ENCODE peak calls at places on chromosome 14, in four cellular contexts. One of them, this sample, is unnamed.
A peak's percentile ranks its signal among the peaks of the same experiment; 100 is the strongest.

GRCh38 chr14:103869406-103870143 is 22.2 kb upstream of the PPP1R13B start:
- DNase-seq in dorsolateral prefrontal cortex: no peak
- DNase-seq in OCI-LY7: no peak
- DNase-seq in cardiac fibroblast: no peak
- DNase-seq in this sample: no peak

GRCh38 chr14:95679995-95680735 is 6.1 kb upstream of the TCL1B start:
- DNase-seq in OCI-LY7: peak; percentile 58
- DNase-seq in cardiac fibroblast: no peak
- DNase-seq in dorsolateral prefrontal cortex: no peak
- DNase-seq in this sample: peak; percentile 14

GRCh38 chr14:59570122-59570521 is 6.5 kb downstream of the CCDC175 start:
- DNase-seq in cardiac fibroblast: peak; percentile 16
- DNase-seq in OCI-LY7: no peak
- DNase-seq in dorsolateral prefrontal cortex: no peak
- DNase-seq in this sample: no peak

GRCh38 chr14:20179218-20179617 is 11.5 kb upstream of the OR11G2 start:
- DNase-seq in dorsolateral prefrontal cortex: no peak
- DNase-seq in cardiac fibroblast: no peak
- DNase-seq in OCI-LY7: no peak
- DNase-seq in this sample: no peak

GRCh38 chr14:96165493-96166474 is 38.9 kb upstream of the BDKRB2 start:
- DNase-seq in dorsolateral prefrontal cortex: no peak
- DNase-seq in cardiac fibroblast: no peak
- DNase-seq in OCI-LY7: no peak
- DNase-seq in this sample: no peak

GRCh38 chr14:52013984-52014600 is 24.7 kb downstream of the RTRAF start:
- DNase-seq in OCI-LY7: peak; percentile 15
- DNase-seq in dorsolateral prefrontal cortex: no peak
- DNase-seq in cardiac fibroblast: no peak
- DNase-seq in this sample: no peak

GRCh38 chr14:96627386-96627785 is 125.2 kb downstream of the PAPOLA start:
- DNase-seq in OCI-LY7: no peak
- DNase-seq in dorsolateral prefrontal cortex: no peak
- DNase-seq in cardiac fibroblast: no peak
- DNase-seq in this sample: no peak

GRCh38 chr14:52895000-52895399 is 55.9 kb downstream of the FERMT2 start:
- DNase-seq in dorsolateral prefrontal cortex: no peak
- DNase-seq in OCI-LY7: no peak
- DNase-seq in cardiac fibroblast: no peak
- DNase-seq in this sample: no peak

GRCh38 chr14:70422538-70422937 is 5.6 kb upstream of the SYNJ2BP start:
- DNase-seq in OCI-LY7: no peak
- DNase-seq in cardiac fibroblast: no peak
- DNase-seq in dorsolateral prefrontal cortex: no peak
- DNase-seq in this sample: no peak

GRCh38 chr14:66623838-66624237 is 115.9 kb downstream of the GPHN start:
- DNase-seq in OCI-LY7: no peak
- DNase-seq in cardiac fibroblast: no peak
- DNase-seq in dorsolateral prefrontal cortex: no peak
- DNase-seq in this sample: no peak

GRCh38 chr14:81453166-81453766 is 53.1 kb upstream of the STON2 start:
- DNase-seq in OCI-LY7: peak; percentile 66
- DNase-seq in dorsolateral prefrontal cortex: peak; percentile 35
- DNase-seq in cardiac fibroblast: peak; percentile 70
- DNase-seq in this sample: peak; percentile 67

GRCh38 chr14:21070083-21070609 is at the start of gene ARHGEF40:
- DNase-seq in OCI-LY7: peak; percentile 36
- DNase-seq in cardiac fibroblast: peak; percentile 54
- DNase-seq in dorsolateral prefrontal cortex: peak; percentile 54
- DNase-seq in this sample: peak; percentile 71

GRCh38 chr14:58947816-58948440 is 240.5 kb upstream of the DAAM1 start:
- DNase-seq in cardiac fibroblast: peak; percentile 9
- DNase-seq in dorsolateral prefrontal cortex: no peak
- DNase-seq in OCI-LY7: no peak
- DNase-seq in this sample: no peak

GRCh38 chr14:101350710-101351109 is 210.6 kb upstream of the DIO3 start:
- DNase-seq in dorsolateral prefrontal cortex: no peak
- DNase-seq in OCI-LY7: no peak
- DNase-seq in cardiac fibroblast: no peak
- DNase-seq in this sample: no peak

GRCh38 chr14:81829447-81829846 is 295.8 kb upstream of the SEL1L start:
- DNase-seq in dorsolateral prefrontal cortex: no peak
- DNase-seq in OCI-LY7: no peak
- DNase-seq in cardiac fibroblast: no peak
- DNase-seq in this sample: no peak

GRCh38 chr14:104979758-104980591 is 1.8 kb upstream of the AHNAK2 start:
- DNase-seq in OCI-LY7: no peak
- DNase-seq in dorsolateral prefrontal cortex: no peak
- DNase-seq in cardiac fibroblast: peak; percentile 60
- DNase-seq in this sample: peak; percentile 90

GRCh38 chr14:30621354-30621953 is 665 bp upstream of the SCFD1 start:
- DNase-seq in dorsolateral prefrontal cortex: no peak
- DNase-seq in cardiac fibroblast: peak; percentile 33
- DNase-seq in OCI-LY7: peak; percentile 8
- DNase-seq in this sample: peak; percentile 12

GRCh38 chr14:90518941-90519256 is 122.1 kb downstream of the CALM1 start:
- DNase-seq in dorsolateral prefrontal cortex: no peak
- DNase-seq in cardiac fibroblast: peak; percentile 42
- DNase-seq in OCI-LY7: peak; percentile 49
- DNase-seq in this sample: peak; percentile 31

GRCh38 chr14:36241183-36241582 is 64.7 kb upstream of the PTCSC3 start:
- DNase-seq in dorsolateral prefrontal cortex: no peak
- DNase-seq in cardiac fibroblast: peak; percentile 5
- DNase-seq in OCI-LY7: no peak
- DNase-seq in this sample: no peak

GRCh38 chr14:35341454-35342159 is 49.4 kb downstream of the PSMA6 start:
- DNase-seq in cardiac fibroblast: peak; percentile 99
- DNase-seq in OCI-LY7: no peak
- DNase-seq in dorsolateral prefrontal cortex: peak; percentile 93
- DNase-seq in this sample: peak; percentile 100

GRCh38 chr14:50501642-50502041 is 30.7 kb downstream of the MAP4K5 start:
- DNase-seq in OCI-LY7: no peak
- DNase-seq in dorsolateral prefrontal cortex: no peak
- DNase-seq in cardiac fibroblast: peak; percentile 51
- DNase-seq in this sample: no peak

GRCh38 chr14:69241577-69241976 is 18.4 kb upstream of the GALNT16 start:
- DNase-seq in dorsolateral prefrontal cortex: no peak
- DNase-seq in cardiac fibroblast: no peak
- DNase-seq in OCI-LY7: no peak
- DNase-seq in this sample: no peak

GRCh38 chr14:39873793-39874192 is 441.6 kb upstream of the FBXO33 start:
- DNase-seq in cardiac fibroblast: no peak
- DNase-seq in OCI-LY7: no peak
- DNase-seq in dorsolateral prefrontal cortex: no peak
- DNase-seq in this sample: no peak

GRCh38 chr14:39880106-39880695 is 448.0 kb upstream of the FBXO33 start:
- DNase-seq in dorsolateral prefrontal cortex: no peak
- DNase-seq in cardiac fibroblast: no peak
- DNase-seq in OCI-LY7: no peak
- DNase-seq in this sample: no peak

GRCh38 chr14:39880965-39881364 is 448.7 kb upstream of the FBXO33 start:
- DNase-seq in dorsolateral prefrontal cortex: no peak
- DNase-seq in OCI-LY7: no peak
- DNase-seq in cardiac fibroblast: no peak
- DNase-seq in this sample: no peak

GRCh38 chr14:39875028-39875427 is 442.8 kb upstream of the FBXO33 start:
- DNase-seq in OCI-LY7: no peak
- DNase-seq in cardiac fibroblast: no peak
- DNase-seq in dorsolateral prefrontal cortex: no peak
- DNase-seq in this sample: no peak

DNA sequence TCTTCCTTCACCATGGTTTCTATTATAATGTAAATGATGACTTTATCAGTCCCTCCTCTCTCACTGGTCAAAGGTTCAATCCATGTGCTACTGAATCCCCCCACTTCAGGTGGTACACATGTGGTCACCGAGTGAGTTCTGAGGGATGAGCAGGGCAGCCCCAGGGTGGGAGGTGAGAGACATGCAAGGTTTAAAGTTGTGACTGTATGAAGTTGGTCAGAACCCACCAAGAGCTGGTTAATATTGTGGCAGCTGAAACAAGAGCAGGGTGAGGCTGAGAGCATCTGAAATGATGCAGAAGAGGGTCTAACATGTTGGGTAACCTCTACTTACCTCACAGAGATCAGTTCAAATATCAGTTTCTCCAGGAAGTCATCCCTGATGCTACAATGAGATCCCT is 444.7 kb upstream of the FBXO33 start:
- DNase-seq in OCI-LY7: no peak
- DNase-seq in cardiac fibroblast: no peak
- DNase-seq in dorsolateral prefrontal cortex: no peak
- DNase-seq in this sample: no peak
- H3K4me3 ChIP-seq in OCI-LY7: no peak overlapping the region
- H3K4me3 ChIP-seq in cardiac fibroblast: no peak overlapping the region
- H3K4me3 ChIP-seq in dorsolateral prefrontal cortex: no peak overlapping the region
- H3K4me3 ChIP-seq in this sample: no peak overlapping the region

GRCh38 chr14:88191605-88192004 is 131.5 kb downstream of the KCNK10 start:
- DNase-seq in OCI-LY7: no peak
- DNase-seq in cardiac fibroblast: no peak
- DNase-seq in dorsolateral prefrontal cortex: no peak
- DNase-seq in this sample: no peak

GRCh38 chr14:88184956-88185355 is 138.1 kb downstream of the KCNK10 start:
- DNase-seq in cardiac fibroblast: no peak
- DNase-seq in OCI-LY7: no peak
- DNase-seq in dorsolateral prefrontal cortex: no peak
- DNase-seq in this sample: no peak

GRCh38 chr14:88189840-88190191 is 133.3 kb downstream of the KCNK10 start:
- DNase-seq in dorsolateral prefrontal cortex: no peak
- DNase-seq in OCI-LY7: no peak
- DNase-seq in cardiac fibroblast: no peak
- DNase-seq in this sample: no peak

GRCh38 chr14:88185843-88186242 is 137.2 kb downstream of the KCNK10 start:
- DNase-seq in cardiac fibroblast: no peak
- DNase-seq in dorsolateral prefrontal cortex: no peak
- DNase-seq in OCI-LY7: no peak
- DNase-seq in this sample: no peak

GRCh38 chr14:88189040-88189839 is 133.8 kb downstream of the KCNK10 start:
- DNase-seq in OCI-LY7: peak; percentile 73
- DNase-seq in cardiac fibroblast: peak; percentile 93
- DNase-seq in dorsolateral prefrontal cortex: no peak
- DNase-seq in this sample: peak; percentile 80
- H3K4me3 ChIP-seq in OCI-LY7: peak overlapping the region; percentile 40
- H3K4me3 ChIP-seq in cardiac fibroblast: peak overlapping the region; percentile 12
- H3K4me3 ChIP-seq in dorsolateral prefrontal cortex: no peak overlapping the region
- H3K4me3 ChIP-seq in this sample: no peak overlapping the region

DNA sequence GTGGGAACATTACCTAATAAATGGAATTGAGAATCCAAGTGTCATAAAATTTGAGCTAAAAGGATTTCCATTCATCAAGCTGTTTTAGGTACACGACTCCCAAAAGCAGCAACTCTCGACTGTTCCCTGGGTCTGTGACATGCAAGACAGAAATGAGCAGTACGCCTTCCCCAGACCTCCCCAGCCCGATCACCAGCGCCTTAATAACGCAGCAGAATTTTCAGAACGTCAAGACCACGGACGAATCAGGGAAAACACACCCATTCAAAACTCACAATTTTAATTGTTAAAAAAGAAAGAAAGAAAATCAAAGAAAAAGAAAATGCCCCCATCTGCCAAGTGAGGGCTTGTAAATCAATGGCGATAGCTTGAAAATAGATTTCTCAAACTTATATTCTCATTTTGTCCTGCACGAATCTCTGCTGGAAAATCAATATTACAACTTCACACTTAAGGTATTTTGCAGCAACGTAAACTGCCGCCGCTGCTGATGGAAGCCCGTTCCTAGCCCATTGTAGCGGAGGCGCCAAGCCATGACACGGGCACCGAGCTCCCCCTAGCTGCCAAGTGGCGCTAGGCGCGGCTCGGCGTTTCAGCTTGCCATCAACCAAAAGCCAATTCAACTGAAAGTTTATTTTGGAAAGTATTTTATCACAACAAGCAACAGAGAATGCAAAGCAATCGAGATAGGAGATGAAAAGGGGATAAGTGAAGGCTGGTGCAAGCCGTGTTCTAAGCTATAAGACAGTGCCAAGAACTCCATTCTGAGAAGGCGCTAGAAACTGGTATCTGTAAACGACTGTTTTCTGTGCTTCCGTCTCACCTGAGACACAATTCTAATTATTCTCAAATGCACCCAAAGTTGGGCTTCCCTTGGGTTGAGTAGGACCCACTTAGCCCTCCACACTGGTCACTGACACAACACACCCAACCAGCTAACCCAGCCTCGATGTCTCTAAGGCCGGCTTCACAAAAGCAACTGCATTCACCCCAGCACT is 5.5 kb downstream of the BCL11B start:
- DNase-seq in dorsolateral prefrontal cortex: peak; percentile 71
- DNase-seq in cardiac fibroblast: peak; percentile 71
- DNase-seq in OCI-LY7: peak; percentile 58
- DNase-seq in this sample: peak; percentile 86
- H3K4me3 ChIP-seq in dorsolateral prefrontal cortex: peak overlapping the region; percentile 66
- H3K4me3 ChIP-seq in cardiac fibroblast: no peak overlapping the region
- H3K4me3 ChIP-seq in OCI-LY7: no peak overlapping the region
- H3K4me3 ChIP-seq in this sample: no peak overlapping the region

GRCh38 chr14:67965684-67966083 is 146.1 kb downstream of the RAD51B start:
- DNase-seq in OCI-LY7: no peak
- DNase-seq in cardiac fibroblast: no peak
- DNase-seq in dorsolateral prefrontal cortex: no peak
- DNase-seq in this sample: peak; percentile 5

GRCh38 chr14:67962215-67962644 is 142.7 kb downstream of the RAD51B start:
- DNase-seq in cardiac fibroblast: peak; percentile 75
- DNase-seq in dorsolateral prefrontal cortex: no peak
- DNase-seq in OCI-LY7: peak; percentile 80
- DNase-seq in this sample: no peak

GRCh38 chr14:67963545-67963944 is 144.0 kb downstream of the RAD51B start:
- DNase-seq in dorsolateral prefrontal cortex: no peak
- DNase-seq in OCI-LY7: no peak
- DNase-seq in cardiac fibroblast: no peak
- DNase-seq in this sample: no peak

GRCh38 chr14:67964391-67964812 is 144.8 kb downstream of the RAD51B start:
- DNase-seq in cardiac fibroblast: peak; percentile 75
- DNase-seq in dorsolateral prefrontal cortex: no peak
- DNase-seq in OCI-LY7: no peak
- DNase-seq in this sample: no peak

GRCh38 chr14:67963960-67964359 is 144.4 kb downstream of the RAD51B start:
- DNase-seq in dorsolateral prefrontal cortex: no peak
- DNase-seq in cardiac fibroblast: no peak
- DNase-seq in OCI-LY7: no peak
- DNase-seq in this sample: no peak
- H3K4me3 ChIP-seq in dorsolateral prefrontal cortex: no peak overlapping the region
- H3K4me3 ChIP-seq in cardiac fibroblast: no peak overlapping the region
- H3K4me3 ChIP-seq in OCI-LY7: no peak overlapping the region
- H3K4me3 ChIP-seq in this sample: no peak overlapping the region

GRCh38 chr14:28761438-28762289 is 4.9 kb upstream of the FOXG1 start:
- DNase-seq in dorsolateral prefrontal cortex: no peak
- DNase-seq in cardiac fibroblast: no peak
- DNase-seq in OCI-LY7: no peak
- DNase-seq in this sample: no peak
- H3K4me3 ChIP-seq in dorsolateral prefrontal cortex: peak overlapping the region; percentile 67
- H3K4me3 ChIP-seq in cardiac fibroblast: no peak overlapping the region
- H3K4me3 ChIP-seq in OCI-LY7: no peak overlapping the region
- H3K4me3 ChIP-seq in this sample: no peak overlapping the region

GRCh38 chr14:22976620-22977433 is 5.5 kb downstream of the AJUBA start:
- DNase-seq in dorsolateral prefrontal cortex: no peak
- DNase-seq in OCI-LY7: peak; percentile 56
- DNase-seq in cardiac fibroblast: peak; percentile 72
- DNase-seq in this sample: no peak
- H3K4me3 ChIP-seq in dorsolateral prefrontal cortex: no peak overlapping the region
- H3K4me3 ChIP-seq in OCI-LY7: no peak overlapping the region
- H3K4me3 ChIP-seq in cardiac fibroblast: no peak overlapping the region
- H3K4me3 ChIP-seq in this sample: no peak overlapping the region